ENCODE peak calls at places on chromosomes 1 and 21, in five cellular contexts. B, G, K, H and D are unnamed samples.

GRCh38 chr1:67001682-67002425 is 52.1 kb downstream of the SLC35D1 start:
- DNase-seq in B (no peak), G (no peak), K (no peak), H (no peak), D (no peak)

GRCh38 chr1:55211909-55212308 is 3.3 kb downstream of the USP24 start:
- DNase-seq in B (no peak), G (no peak), K (peak; percentile 63), H (no peak), D (no peak)

GRCh38 chr1:172658871-172659453 is at the start of gene FASLG:
- DNase-seq in B (no peak), G (no peak), K (no peak), H (no peak), D (no peak)

GRCh38 chr1:206691604-206692003 is 6.9 kb downstream of the MAPKAPK2 start:
- DNase-seq in B (no peak), G (no peak), K (no peak), H (no peak), D (no peak)

GRCh38 chr1:100542264-100542663 is 4.3 kb downstream of the GPR88 start:
- DNase-seq in B (no peak), G (no peak), K (no peak), H (no peak), D (no peak)

GRCh38 chr1:41282679-41283317 is 40.7 kb upstream of the SCMH1 start:
- DNase-seq in B (peak; percentile 33), G (no peak), K (peak; percentile 11), H (no peak), D (no peak)

GRCh38 chr1:28329395-28330153 is 734 bp downstream of the MED18 start:
- DNase-seq in B (no peak), G (peak; percentile 25), K (peak; percentile 11), H (no peak), D (no peak)

GRCh38 chr1:24468605-24469004 is 34.0 kb upstream of the RCAN3 start:
- DNase-seq in B (no peak), G (no peak), K (no peak), H (no peak), D (no peak)

GRCh38 chr1:177310326-177310725 is 139.6 kb downstream of the BRINP2 start:
- DNase-seq in B (no peak), G (no peak), K (no peak), H (no peak), D (no peak)

GRCh38 chr1:202802998-202803932 is 5.0 kb downstream of the KDM5B start:
- DNase-seq in B (peak; percentile 82), G (no peak), K (peak; percentile 68), H (no peak), D (no peak)

GRCh38 chr1:68175621-68176398 is 56.5 kb downstream of the WLS start:
- DNase-seq in B (peak; percentile 78), G (no peak), K (no peak), H (no peak), D (no peak)

GRCh38 chr21:45011911-45012660 is 62.3 kb upstream of the ADARB1 start:
- DNase-seq in B (peak; percentile 92), G (no peak), K (no peak), H (peak; percentile 35), D (no peak)

GRCh38 chr1:167446946-167447345 is 71.4 kb downstream of the CD247 start:
- DNase-seq in B (no peak), G (no peak), K (peak; percentile 43), H (no peak), D (no peak)